ENCODE peak calls at places on chromosomes 6 and 20, in nine cellular contexts. I, W, A, Y, O, H, F, B and J are unnamed samples.

GRCh38 chr6:63458480-63459115 is 113.7 kb upstream of the LOC128125822 start:
- DNase-seq in I (no peak), W (no peak), A (no peak), Y (no peak), O (no peak), H (no peak), F (no peak), B (no peak), J (no peak)

GRCh38 chr6:31861919-31862343 is 690 bp downstream of the NEU1 start:
- DNase-seq in I (no peak), W (no peak), A (no peak), Y (no peak), O (no peak), H (no peak), F (no peak), B (no peak), J (no peak)

GRCh38 chr6:32178547-32179440 is 589 bp downstream of the RNF5 start:
- DNase-seq in I (no peak), W (no peak), A (no peak), Y (peak; percentile 24), O (peak; percentile 78), H (no peak), F (no peak), B (no peak), J (no peak)

GRCh38 chr6:170434821-170435155 is 118.3 kb downstream of the PSMB1 start:
- DNase-seq in I (no peak), W (no peak), A (no peak), Y (no peak), O (no peak), H (no peak), F (no peak), B (no peak), J (no peak)

GRCh38 chr6:63923139-63923739 is 287.6 kb downstream of the PHF3 start:
- DNase-seq in I (peak; percentile 56), W (peak; percentile 20), A (no peak), Y (peak; percentile 65), O (no peak), H (no peak), F (peak; percentile 21), B (no peak), J (peak; percentile 11)

GRCh38 chr20:61510778-61511330 is 258.8 kb downstream of the CDH4 start:
- DNase-seq in I (no peak), W (no peak), A (no peak), Y (no peak), O (no peak), H (no peak), F (no peak), B (no peak), J (no peak)

GRCh38 chr20:2865630-2866029 is 7.7 kb upstream of the PTPRA start:
- DNase-seq in I (peak; percentile 18), W (no peak), A (no peak), Y (peak; percentile 68), O (no peak), H (no peak), F (no peak), B (no peak), J (no peak)

GRCh38 chr6:142867988-142868818 is 76.8 kb downstream of the HIVEP2 start:
- DNase-seq in I (no peak), W (peak; percentile 95), A (no peak), Y (no peak), O (no peak), H (no peak), F (no peak), B (no peak), J (no peak)

DNA sequence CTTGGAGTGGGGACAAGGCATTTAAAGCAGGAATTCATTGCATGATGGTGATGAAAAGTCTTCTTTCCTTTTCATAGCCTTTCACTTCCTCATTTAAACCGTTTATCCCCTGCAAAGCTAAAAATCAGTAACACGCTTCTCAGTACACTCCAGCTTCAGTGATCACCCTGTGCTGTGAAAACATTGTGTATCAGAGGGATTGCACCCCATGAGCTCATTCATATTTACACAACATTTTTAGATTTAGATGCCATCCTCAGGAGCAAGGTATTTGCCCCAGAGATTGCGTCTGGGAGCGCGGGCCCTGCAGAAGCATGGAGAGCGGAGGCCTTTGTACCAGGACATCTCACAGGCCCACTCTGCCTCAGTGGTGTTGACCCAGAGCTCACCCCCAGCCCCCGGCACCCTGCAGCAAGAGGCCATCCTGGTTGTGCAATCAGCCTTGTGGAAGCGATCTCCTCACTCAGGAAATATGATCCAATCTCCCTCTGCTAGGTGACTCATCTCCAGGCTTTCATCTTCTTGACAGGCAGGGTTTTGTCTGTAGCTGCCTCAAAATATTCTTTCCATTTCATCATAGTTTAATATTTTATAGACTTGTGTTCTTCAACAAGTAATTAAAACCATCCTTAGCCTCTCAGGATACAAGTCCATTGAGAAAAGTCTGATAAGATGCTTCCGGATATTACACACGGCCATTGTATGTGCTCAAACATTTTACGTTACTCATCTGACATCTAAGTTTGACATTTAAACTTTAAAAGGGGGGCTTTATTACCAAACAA is 38.9 kb upstream of the THBS2 start:
- DNase-seq in I (no peak), W (peak; percentile 91), A (no peak), Y (no peak), O (no peak), H (no peak), F (peak; percentile 90), B (no peak), J (peak; percentile 89)
- H3K27ac ChIP-seq in I (no peak overlapping the region), W (peak overlapping the region; percentile 54), A (no peak overlapping the region), Y (no peak overlapping the region), O (no peak overlapping the region), H (no peak overlapping the region), F (peak overlapping the region; percentile 84), B (no peak overlapping the region), J (peak overlapping the region; percentile 88)

GRCh38 chr6:90496191-90496590 is 90.7 kb downstream of the MAP3K7 start:
- DNase-seq in I (no peak), W (no peak), A (no peak), Y (no peak), O (no peak), H (no peak), F (no peak), B (no peak), J (no peak)

GRCh38 chr6:90496617-90497016 is 90.3 kb downstream of the MAP3K7 start:
- DNase-seq in I (no peak), W (no peak), A (no peak), Y (peak; percentile 41), O (no peak), H (no peak), F (no peak), B (no peak), J (no peak)

GRCh38 chr6:90495216-90495817 is 91.6 kb downstream of the MAP3K7 start:
- DNase-seq in I (no peak), W (no peak), A (no peak), Y (peak; percentile 85), O (no peak), H (no peak), F (no peak), B (no peak), J (no peak)

GRCh38 chr6:90500458-90500857 is 86.4 kb downstream of the MAP3K7 start:
- DNase-seq in I (no peak), W (no peak), A (no peak), Y (peak; percentile 74), O (no peak), H (no peak), F (no peak), B (no peak), J (no peak)

GRCh38 chr6:90497411-90497810 is 89.5 kb downstream of the MAP3K7 start:
- DNase-seq in I (no peak), W (no peak), A (no peak), Y (no peak), O (no peak), H (no peak), F (no peak), B (no peak), J (no peak)
- TF ChIP-seq CTCF in I (peak; percentile 24), W (no peak), A (no peak), Y (peak; percentile 23), O (no peak), H (no peak), F (no peak), B (no peak), J (no peak)

GRCh38 chr20:58640446-58640845 is 10.6 kb upstream of the STX16 start:
- DNase-seq in I (no peak), W (peak; percentile 97), A (no peak), Y (no peak), O (no peak), H (no peak), F (no peak), B (no peak), J (no peak)
- H3K4me3 ChIP-seq in I (no peak overlapping the region), W (no peak overlapping the region), A (no peak overlapping the region), Y (no peak overlapping the region), O (no peak overlapping the region), H (no peak overlapping the region), F (no peak overlapping the region), B (no peak overlapping the region), J (no peak overlapping the region)

DNA sequence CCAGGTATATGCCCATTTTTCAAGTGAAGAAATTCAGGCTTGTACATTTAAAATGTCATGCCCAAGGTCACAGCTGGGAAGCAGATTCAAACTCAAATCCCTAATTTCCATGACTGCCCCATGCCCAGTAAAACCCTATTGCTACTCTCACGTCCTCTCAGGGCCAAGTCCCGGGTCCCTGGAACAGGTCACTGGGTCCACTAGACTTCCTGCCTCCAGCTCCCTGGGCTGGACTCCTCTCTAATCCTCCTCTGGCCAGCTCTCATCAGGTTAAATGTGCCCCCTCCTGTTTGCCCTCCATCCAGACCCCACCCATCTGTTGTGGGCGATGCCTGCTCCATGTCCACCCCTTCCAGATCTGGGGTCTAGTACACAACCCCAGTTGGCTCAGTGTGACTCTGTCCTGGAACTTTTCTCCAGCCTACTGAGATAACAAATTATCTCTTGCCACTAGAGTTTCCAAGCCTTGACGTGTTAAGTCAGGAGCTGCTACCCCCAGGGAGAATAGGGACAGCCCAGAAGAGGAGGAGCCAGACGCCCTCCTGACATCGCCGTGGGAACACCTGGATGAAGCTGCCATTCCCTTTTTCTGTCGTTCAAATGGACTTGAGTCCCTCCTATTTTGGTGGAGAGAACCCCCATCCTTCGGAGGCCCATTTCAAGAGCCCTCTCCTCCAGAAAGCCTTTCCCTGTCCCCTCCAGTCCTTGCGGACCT is 3.7 kb upstream of the SPDEF start:
- DNase-seq in I (no peak), W (no peak), A (no peak), Y (peak; percentile 41), O (no peak), H (no peak), F (no peak), B (no peak), J (no peak)
- H3K27ac ChIP-seq in I (no peak overlapping the region), W (no peak overlapping the region), A (no peak overlapping the region), Y (no peak overlapping the region), O (no peak overlapping the region), H (no peak overlapping the region), F (no peak overlapping the region), B (no peak overlapping the region), J (no peak overlapping the region)

GRCh38 chr6:113854531-113855499 is 2.3 kb upstream of the MARCKS start:
- DNase-seq in I (peak; percentile 27), W (peak; percentile 80), A (peak; percentile 71), Y (peak; percentile 90), O (peak; percentile 90), H (peak; percentile 71), F (no peak), B (no peak), J (peak; percentile 63)
- TF ChIP-seq CTCF in I (peak; percentile 55), W (no peak), A (no peak), Y (no peak), O (no peak), H (peak; percentile 46), F (peak; percentile 26), B (no peak), J (no peak)